ENCODE peak calls at places on chromosomes 12 and 14, in eight cellular contexts. One of them, this sample, is unnamed.

GRCh38 chr12:91316825-91317224 is 134.2 kb upstream of the DCN start:
- DNase-seq in mucosa of descending colon: no peak
- DNase-seq in mammary epithelial cell: no peak
- DNase-seq in ovary: no peak
- DNase-seq in A549: no peak
- DNase-seq in NB4: no peak
- DNase-seq in tibial nerve: no peak
- DNase-seq in fibroblast of mammary gland: peak; percentile 62
- DNase-seq in this sample: no peak

GRCh38 chr14:53180272-53181221 is 27.4 kb upstream of the DDHD1 start:
- DNase-seq in fibroblast of mammary gland: peak; percentile 52
- DNase-seq in tibial nerve: no peak
- DNase-seq in mammary epithelial cell: no peak
- DNase-seq in NB4: no peak
- DNase-seq in mucosa of descending colon: peak; percentile 13
- DNase-seq in A549: peak; percentile 45
- DNase-seq in ovary: no peak
- DNase-seq in this sample: no peak

GRCh38 chr12:125683748-125684381 is 618.6 kb downstream of the AACS start:
- DNase-seq in fibroblast of mammary gland: no peak
- DNase-seq in tibial nerve: no peak
- DNase-seq in NB4: peak; percentile 16
- DNase-seq in ovary: no peak
- DNase-seq in mammary epithelial cell: no peak
- DNase-seq in A549: peak; percentile 8
- DNase-seq in mucosa of descending colon: peak; percentile 57
- DNase-seq in this sample: no peak

GRCh38 chr12:70359458-70360197 is 6.5 kb upstream of the KCNMB4 start:
- DNase-seq in NB4: no peak
- DNase-seq in A549: no peak
- DNase-seq in ovary: no peak
- DNase-seq in fibroblast of mammary gland: no peak
- DNase-seq in tibial nerve: no peak
- DNase-seq in mucosa of descending colon: no peak
- DNase-seq in mammary epithelial cell: no peak
- DNase-seq in this sample: no peak

GRCh38 chr12:79262938-79263337 is 398.4 kb downstream of the SYT1 start:
- DNase-seq in NB4: no peak
- DNase-seq in A549: no peak
- DNase-seq in ovary: no peak
- DNase-seq in tibial nerve: no peak
- DNase-seq in mucosa of descending colon: no peak
- DNase-seq in fibroblast of mammary gland: no peak
- DNase-seq in mammary epithelial cell: peak; percentile 12
- DNase-seq in this sample: no peak

GRCh38 chr14:90177537-90178189 is 78.7 kb upstream of the PSMC1 start:
- DNase-seq in ovary: no peak
- DNase-seq in mucosa of descending colon: no peak
- DNase-seq in tibial nerve: no peak
- DNase-seq in fibroblast of mammary gland: peak; percentile 3
- DNase-seq in A549: no peak
- DNase-seq in NB4: no peak
- DNase-seq in mammary epithelial cell: no peak
- DNase-seq in this sample: no peak

GRCh38 chr14:45891417-45892080 is 638.5 kb upstream of the MIS18BP1 start:
- DNase-seq in mammary epithelial cell: peak; percentile 58
- DNase-seq in fibroblast of mammary gland: no peak
- DNase-seq in tibial nerve: no peak
- DNase-seq in ovary: peak; percentile 12
- DNase-seq in mucosa of descending colon: peak; percentile 71
- DNase-seq in NB4: peak; percentile 1
- DNase-seq in A549: no peak
- DNase-seq in this sample: no peak

GRCh38 chr12:76183459-76184186 is 99.1 kb upstream of the NAP1L1 start:
- DNase-seq in tibial nerve: peak; percentile 50
- DNase-seq in NB4: peak; percentile 25
- DNase-seq in fibroblast of mammary gland: peak; percentile 98
- DNase-seq in mammary epithelial cell: peak; percentile 97
- DNase-seq in A549: peak; percentile 80
- DNase-seq in mucosa of descending colon: peak; percentile 18
- DNase-seq in ovary: no peak
- DNase-seq in this sample: peak; percentile 99

GRCh38 chr14:105491366-105492006 is 440 bp downstream of the TEDC1 start:
- DNase-seq in ovary: peak; percentile 60
- DNase-seq in tibial nerve: no peak
- DNase-seq in mammary epithelial cell: peak; percentile 60
- DNase-seq in fibroblast of mammary gland: peak; percentile 68
- DNase-seq in A549: peak; percentile 91
- DNase-seq in NB4: peak; percentile 82
- DNase-seq in mucosa of descending colon: peak; percentile 85
- DNase-seq in this sample: peak; percentile 16

GRCh38 chr12:81998761-81999378 is 239.7 kb upstream of the PPFIA2 start:
- DNase-seq in mucosa of descending colon: no peak
- DNase-seq in A549: no peak
- DNase-seq in tibial nerve: no peak
- DNase-seq in fibroblast of mammary gland: peak; percentile 82
- DNase-seq in mammary epithelial cell: peak; percentile 32
- DNase-seq in NB4: no peak
- DNase-seq in ovary: no peak
- DNase-seq in this sample: no peak

GRCh38 chr12:5428332-5429221 is 3.3 kb upstream of the NTF3 start:
- DNase-seq in mammary epithelial cell: no peak
- DNase-seq in fibroblast of mammary gland: peak; percentile 7
- DNase-seq in A549: no peak
- DNase-seq in ovary: no peak
- DNase-seq in NB4: peak; percentile 16
- DNase-seq in tibial nerve: no peak
- DNase-seq in mucosa of descending colon: no peak
- DNase-seq in this sample: no peak

GRCh38 chr12:23950011-23950774 is 723 bp upstream of the SOX5 start:
- DNase-seq in mucosa of descending colon: peak; percentile 23
- DNase-seq in ovary: no peak
- DNase-seq in tibial nerve: peak; percentile 13
- DNase-seq in A549: no peak
- DNase-seq in fibroblast of mammary gland: peak; percentile 19
- DNase-seq in NB4: no peak
- DNase-seq in mammary epithelial cell: peak; percentile 8
- DNase-seq in this sample: no peak

GRCh38 chr12:50725011-50725899 is 38.6 kb upstream of the ATF1 start:
- DNase-seq in fibroblast of mammary gland: peak; percentile 37
- DNase-seq in NB4: no peak
- DNase-seq in ovary: no peak
- DNase-seq in mammary epithelial cell: no peak
- DNase-seq in tibial nerve: peak; percentile 19
- DNase-seq in A549: no peak
- DNase-seq in mucosa of descending colon: no peak
- DNase-seq in this sample: peak; percentile 26

GRCh38 chr14:47044841-47045240 is 393.3 kb upstream of the RPL10L start:
- DNase-seq in NB4: no peak
- DNase-seq in mucosa of descending colon: no peak
- DNase-seq in fibroblast of mammary gland: no peak
- DNase-seq in A549: no peak
- DNase-seq in tibial nerve: no peak
- DNase-seq in mammary epithelial cell: no peak
- DNase-seq in ovary: no peak
- DNase-seq in this sample: no peak

GRCh38 chr14:45103806-45104205 is 19.9 kb downstream of the PRPF39 start:
- DNase-seq in A549: no peak
- DNase-seq in mammary epithelial cell: no peak
- DNase-seq in fibroblast of mammary gland: no peak
- DNase-seq in tibial nerve: no peak
- DNase-seq in NB4: no peak
- DNase-seq in mucosa of descending colon: no peak
- DNase-seq in ovary: no peak
- DNase-seq in this sample: no peak

GRCh38 chr14:104264495-104265265 is 126.3 kb downstream of the KIF26A start:
- DNase-seq in NB4: no peak
- DNase-seq in A549: no peak
- DNase-seq in fibroblast of mammary gland: no peak
- DNase-seq in mammary epithelial cell: no peak
- DNase-seq in ovary: peak; percentile 7
- DNase-seq in tibial nerve: no peak
- DNase-seq in mucosa of descending colon: no peak
- DNase-seq in this sample: no peak

GRCh38 chr14:31269599-31270195 is 62.1 kb upstream of the HECTD1 start:
- DNase-seq in ovary: no peak
- DNase-seq in tibial nerve: no peak
- DNase-seq in fibroblast of mammary gland: no peak
- DNase-seq in A549: no peak
- DNase-seq in mucosa of descending colon: no peak
- DNase-seq in NB4: no peak
- DNase-seq in mammary epithelial cell: no peak
- DNase-seq in this sample: no peak

GRCh38 chr14:31268216-31268615 is 60.6 kb upstream of the HECTD1 start:
- DNase-seq in A549: no peak
- DNase-seq in ovary: no peak
- DNase-seq in NB4: no peak
- DNase-seq in mammary epithelial cell: no peak
- DNase-seq in fibroblast of mammary gland: no peak
- DNase-seq in tibial nerve: no peak
- DNase-seq in mucosa of descending colon: no peak
- DNase-seq in this sample: no peak

GRCh38 chr14:31266437-31267331 is 59.1 kb upstream of the HECTD1 start:
- DNase-seq in ovary: no peak
- DNase-seq in fibroblast of mammary gland: no peak
- DNase-seq in tibial nerve: no peak
- DNase-seq in mammary epithelial cell: no peak
- DNase-seq in mucosa of descending colon: no peak
- DNase-seq in A549: no peak
- DNase-seq in NB4: no peak
- DNase-seq in this sample: no peak

GRCh38 chr14:31271648-31272047 is 64.1 kb upstream of the HECTD1 start:
- DNase-seq in NB4: no peak
- DNase-seq in mucosa of descending colon: no peak
- DNase-seq in fibroblast of mammary gland: no peak
- DNase-seq in mammary epithelial cell: no peak
- DNase-seq in ovary: no peak
- DNase-seq in A549: no peak
- DNase-seq in tibial nerve: no peak
- DNase-seq in this sample: no peak

GRCh38 chr14:31270196-31270772 is 62.7 kb upstream of the HECTD1 start:
- DNase-seq in A549: peak; percentile 53
- DNase-seq in fibroblast of mammary gland: peak; percentile 25
- DNase-seq in ovary: no peak
- DNase-seq in tibial nerve: no peak
- DNase-seq in NB4: peak; percentile 29
- DNase-seq in mammary epithelial cell: no peak
- DNase-seq in mucosa of descending colon: peak; percentile 37
- DNase-seq in this sample: no peak
- TF ChIP-seq CTCF in A549: peak; percentile 14
- TF ChIP-seq CTCF in fibroblast of mammary gland: peak; percentile 39
- TF ChIP-seq CTCF in ovary: no peak
- TF ChIP-seq CTCF in tibial nerve: no peak
- TF ChIP-seq CTCF in NB4: peak; percentile 22
- TF ChIP-seq CTCF in mammary epithelial cell: peak; percentile 66
- TF ChIP-seq CTCF in mucosa of descending colon: no peak
- TF ChIP-seq CTCF in this sample: peak; percentile 39

DNA sequence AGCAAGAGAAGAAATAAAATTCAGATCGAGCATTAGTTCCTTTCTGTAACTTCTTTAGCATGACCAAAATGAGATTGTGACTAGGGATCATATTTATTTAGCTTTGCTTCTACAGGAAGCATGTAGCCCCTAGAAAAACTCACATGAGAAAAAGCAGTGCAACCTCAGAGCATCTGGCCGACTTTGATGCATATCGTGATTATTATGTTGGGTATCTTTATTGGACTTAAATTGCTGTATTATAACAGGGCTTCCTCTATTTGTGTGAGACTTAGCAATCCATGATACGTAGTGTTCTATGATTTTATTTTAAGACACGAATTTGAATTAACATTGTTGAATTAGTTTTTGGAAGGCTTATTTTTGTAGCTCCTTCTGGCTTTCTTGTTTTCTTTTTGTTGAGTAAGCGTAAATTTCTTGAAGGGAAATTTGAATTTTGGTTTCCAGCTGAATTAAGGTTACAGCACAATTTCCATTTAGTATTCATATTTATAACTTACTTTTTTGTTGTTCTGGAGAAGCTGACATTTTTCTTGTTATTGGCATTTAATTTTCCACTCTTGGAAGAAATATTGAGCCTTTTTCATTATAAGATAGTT is 33.9 kb downstream of the WASHC4 start:
- DNase-seq in fibroblast of mammary gland: no peak
- DNase-seq in tibial nerve: no peak
- DNase-seq in A549: no peak
- DNase-seq in mammary epithelial cell: no peak
- DNase-seq in mucosa of descending colon: no peak
- DNase-seq in NB4: no peak
- DNase-seq in ovary: no peak
- DNase-seq in this sample: no peak
- TF ChIP-seq CTCF in fibroblast of mammary gland: no peak
- TF ChIP-seq CTCF in tibial nerve: no peak
- TF ChIP-seq CTCF in A549: no peak
- TF ChIP-seq CTCF in mammary epithelial cell: no peak
- TF ChIP-seq CTCF in mucosa of descending colon: no peak
- TF ChIP-seq CTCF in NB4: no peak
- TF ChIP-seq CTCF in ovary: no peak
- TF ChIP-seq CTCF in this sample: no peak

GRCh38 chr12:77996670-77997069 is 166.0 kb downstream of the NAV3 start:
- DNase-seq in ovary: no peak
- DNase-seq in mucosa of descending colon: no peak
- DNase-seq in mammary epithelial cell: no peak
- DNase-seq in fibroblast of mammary gland: no peak
- DNase-seq in tibial nerve: no peak
- DNase-seq in NB4: no peak
- DNase-seq in A549: no peak
- DNase-seq in this sample: no peak
- TF ChIP-seq CTCF in ovary: no peak
- TF ChIP-seq CTCF in mucosa of descending colon: no peak
- TF ChIP-seq CTCF in mammary epithelial cell: peak; percentile 5
- TF ChIP-seq CTCF in fibroblast of mammary gland: no peak
- TF ChIP-seq CTCF in tibial nerve: no peak
- TF ChIP-seq CTCF in NB4: no peak
- TF ChIP-seq CTCF in A549: no peak
- TF ChIP-seq CTCF in this sample: no peak

GRCh38 chr12:80602455-80602854 is 105.0 kb upstream of the MYF6 start:
- DNase-seq in A549: no peak
- DNase-seq in ovary: no peak
- DNase-seq in mammary epithelial cell: no peak
- DNase-seq in fibroblast of mammary gland: no peak
- DNase-seq in tibial nerve: no peak
- DNase-seq in NB4: no peak
- DNase-seq in mucosa of descending colon: no peak
- DNase-seq in this sample: no peak

DNA sequence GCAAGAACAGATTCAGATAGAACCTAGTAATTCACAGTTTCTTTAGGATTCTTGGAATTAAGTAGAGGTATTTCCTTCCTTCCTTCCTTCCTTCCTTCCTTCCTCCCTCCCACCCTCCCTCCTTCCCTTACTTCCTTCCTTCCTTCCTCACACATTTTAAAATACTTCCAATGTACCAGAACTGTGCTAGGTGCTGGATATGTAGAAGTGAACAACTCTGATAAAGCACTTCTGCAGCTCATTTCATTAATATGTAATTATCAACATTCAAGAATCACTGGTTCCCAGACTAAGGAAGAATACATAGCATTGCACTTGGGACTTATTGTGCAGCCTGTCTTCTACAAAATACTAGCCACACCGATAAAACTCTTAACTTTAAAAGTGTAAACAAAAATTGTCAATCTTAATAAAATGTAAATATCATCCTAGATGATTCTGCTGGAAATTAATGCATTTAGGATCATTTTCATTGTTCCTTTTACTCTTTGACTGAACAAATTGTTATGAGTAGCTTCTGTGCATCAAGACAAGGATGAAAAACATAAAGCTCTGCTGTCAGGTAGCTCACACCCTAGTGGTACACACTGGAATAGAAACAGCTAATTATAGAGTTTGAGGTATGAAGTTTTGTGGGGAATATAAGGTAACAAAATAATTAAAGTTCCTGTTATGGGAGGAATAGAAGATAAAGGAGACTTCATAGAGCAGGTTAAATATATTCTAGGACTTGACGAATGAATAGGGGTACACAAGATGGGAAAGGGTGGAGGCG is 99.9 kb upstream of the MYF6 start:
- DNase-seq in fibroblast of mammary gland: no peak
- DNase-seq in ovary: no peak
- DNase-seq in A549: no peak
- DNase-seq in mucosa of descending colon: no peak
- DNase-seq in mammary epithelial cell: no peak
- DNase-seq in tibial nerve: no peak
- DNase-seq in NB4: no peak
- DNase-seq in this sample: no peak
- TF ChIP-seq CTCF in fibroblast of mammary gland: peak; percentile 13
- TF ChIP-seq CTCF in ovary: no peak
- TF ChIP-seq CTCF in A549: no peak
- TF ChIP-seq CTCF in mucosa of descending colon: no peak
- TF ChIP-seq CTCF in mammary epithelial cell: peak; percentile 40
- TF ChIP-seq CTCF in tibial nerve: no peak
- TF ChIP-seq CTCF in NB4: no peak
- TF ChIP-seq CTCF in this sample: no peak

This sample was measured in HFF-Myc.